ENCODE peak calls at places on chromosomes 6 and 20, in ten cellular contexts. One of them, this sample, is unnamed.

GRCh38 chr6:136685540-136686108 is 106.7 kb downstream of the MAP3K5 start:
- DNase-seq in fibroblast of the aortic adventitia: peak
- DNase-seq in endothelial cell: no peak
- DNase-seq in WTC11: no peak
- DNase-seq in fibroblast of villous mesenchyme: no peak
- DNase-seq in astrocyte of the cerebellum: no peak
- DNase-seq in type B pancreatic cell: no peak
- DNase-seq in left ventricle myocardium inferior: no peak
- DNase-seq in GM20000: no peak
- DNase-seq in MCF 10A: peak
- DNase-seq in this sample: no peak

GRCh38 chr6:150169609-150170008 is 26.8 kb downstream of the PPP1R14C start:
- DNase-seq in GM20000: no peak
- DNase-seq in type B pancreatic cell: no peak
- DNase-seq in astrocyte of the cerebellum: peak
- DNase-seq in MCF 10A: peak
- DNase-seq in endothelial cell: no peak
- DNase-seq in fibroblast of the aortic adventitia: peak
- DNase-seq in left ventricle myocardium inferior: no peak
- DNase-seq in fibroblast of villous mesenchyme: peak
- DNase-seq in WTC11: no peak
- DNase-seq in this sample: no peak

GRCh38 chr6:73610444-73611275 is 43.1 kb downstream of the SLC17A5 start:
- DNase-seq in type B pancreatic cell: no peak
- DNase-seq in WTC11: no peak
- DNase-seq in endothelial cell: no peak
- DNase-seq in fibroblast of the aortic adventitia: peak
- DNase-seq in astrocyte of the cerebellum: peak
- DNase-seq in left ventricle myocardium inferior: no peak
- DNase-seq in MCF 10A: peak
- DNase-seq in GM20000: peak
- DNase-seq in fibroblast of villous mesenchyme: peak
- DNase-seq in this sample: no peak

GRCh38 chr6:33590531-33591198 is 10.6 kb upstream of the BAK1 start:
- DNase-seq in astrocyte of the cerebellum: no peak
- DNase-seq in left ventricle myocardium inferior: no peak
- DNase-seq in WTC11: no peak
- DNase-seq in endothelial cell: no peak
- DNase-seq in GM20000: no peak
- DNase-seq in fibroblast of villous mesenchyme: no peak
- DNase-seq in type B pancreatic cell: no peak
- DNase-seq in fibroblast of the aortic adventitia: no peak
- DNase-seq in MCF 10A: peak
- DNase-seq in this sample: peak

GRCh38 chr6:3287976-3288707 is 29.4 kb downstream of the PSMG4 start:
- DNase-seq in MCF 10A: no peak
- DNase-seq in GM20000: no peak
- DNase-seq in astrocyte of the cerebellum: no peak
- DNase-seq in fibroblast of villous mesenchyme: no peak
- DNase-seq in endothelial cell: no peak
- DNase-seq in left ventricle myocardium inferior: no peak
- DNase-seq in WTC11: peak
- DNase-seq in fibroblast of the aortic adventitia: no peak
- DNase-seq in type B pancreatic cell: no peak
- DNase-seq in this sample: no peak

GRCh38 chr6:110527516-110527915 is 51.1 kb upstream of the SLC22A16 start:
- DNase-seq in astrocyte of the cerebellum: no peak
- DNase-seq in endothelial cell: no peak
- DNase-seq in WTC11: no peak
- DNase-seq in MCF 10A: no peak
- DNase-seq in GM20000: no peak
- DNase-seq in left ventricle myocardium inferior: no peak
- DNase-seq in fibroblast of the aortic adventitia: no peak
- DNase-seq in fibroblast of villous mesenchyme: no peak
- DNase-seq in type B pancreatic cell: no peak
- DNase-seq in this sample: no peak

GRCh38 chr6:133542056-133542821 is 301.1 kb downstream of the EYA4 start:
- DNase-seq in type B pancreatic cell: no peak
- DNase-seq in GM20000: no peak
- DNase-seq in endothelial cell: no peak
- DNase-seq in MCF 10A: peak
- DNase-seq in WTC11: no peak
- DNase-seq in astrocyte of the cerebellum: no peak
- DNase-seq in fibroblast of the aortic adventitia: peak
- DNase-seq in fibroblast of villous mesenchyme: no peak
- DNase-seq in left ventricle myocardium inferior: no peak
- DNase-seq in this sample: no peak

GRCh38 chr20:58306421-58307261 is 2.9 kb upstream of the RAB22A start:
- DNase-seq in WTC11: no peak
- DNase-seq in left ventricle myocardium inferior: no peak
- DNase-seq in MCF 10A: peak
- DNase-seq in fibroblast of the aortic adventitia: peak
- DNase-seq in endothelial cell: no peak
- DNase-seq in type B pancreatic cell: no peak
- DNase-seq in GM20000: peak
- DNase-seq in fibroblast of villous mesenchyme: no peak
- DNase-seq in astrocyte of the cerebellum: no peak
- DNase-seq in this sample: peak

GRCh38 chr20:48738399-48739304 is 89.1 kb downstream of the PREX1 start:
- DNase-seq in WTC11: no peak
- DNase-seq in astrocyte of the cerebellum: no peak
- DNase-seq in fibroblast of the aortic adventitia: no peak
- DNase-seq in GM20000: peak
- DNase-seq in type B pancreatic cell: no peak
- DNase-seq in endothelial cell: no peak
- DNase-seq in left ventricle myocardium inferior: no peak
- DNase-seq in MCF 10A: no peak
- DNase-seq in fibroblast of villous mesenchyme: no peak
- DNase-seq in this sample: no peak

GRCh38 chr6:30356519-30356918 is 11.6 kb downstream of the RPP21 start:
- DNase-seq in fibroblast of the aortic adventitia: no peak
- DNase-seq in GM20000: no peak
- DNase-seq in type B pancreatic cell: no peak
- DNase-seq in astrocyte of the cerebellum: no peak
- DNase-seq in MCF 10A: no peak
- DNase-seq in WTC11: no peak
- DNase-seq in left ventricle myocardium inferior: no peak
- DNase-seq in fibroblast of villous mesenchyme: no peak
- DNase-seq in endothelial cell: no peak
- DNase-seq in this sample: no peak

GRCh38 chr6:158361961-158362634 is 49.8 kb downstream of the TULP4 start:
- DNase-seq in left ventricle myocardium inferior: no peak
- DNase-seq in astrocyte of the cerebellum: no peak
- DNase-seq in type B pancreatic cell: no peak
- DNase-seq in endothelial cell: no peak
- DNase-seq in fibroblast of the aortic adventitia: peak
- DNase-seq in MCF 10A: no peak
- DNase-seq in WTC11: no peak
- DNase-seq in fibroblast of villous mesenchyme: peak
- DNase-seq in GM20000: no peak
- DNase-seq in this sample: no peak

GRCh38 chr6:101614774-101615173 is 221.3 kb downstream of the GRIK2 start:
- DNase-seq in fibroblast of villous mesenchyme: peak
- DNase-seq in endothelial cell: no peak
- DNase-seq in WTC11: no peak
- DNase-seq in left ventricle myocardium inferior: no peak
- DNase-seq in fibroblast of the aortic adventitia: peak
- DNase-seq in GM20000: no peak
- DNase-seq in MCF 10A: peak
- DNase-seq in astrocyte of the cerebellum: peak
- DNase-seq in type B pancreatic cell: no peak
- DNase-seq in this sample: no peak

GRCh38 chr6:31578461-31579118 is 3.2 kb downstream of the TNF start:
- DNase-seq in fibroblast of villous mesenchyme: no peak
- DNase-seq in WTC11: peak
- DNase-seq in fibroblast of the aortic adventitia: no peak
- DNase-seq in astrocyte of the cerebellum: no peak
- DNase-seq in left ventricle myocardium inferior: no peak
- DNase-seq in type B pancreatic cell: no peak
- DNase-seq in endothelial cell: no peak
- DNase-seq in MCF 10A: peak
- DNase-seq in GM20000: peak
- DNase-seq in this sample: no peak

GRCh38 chr6:6930223-6930880 is 177.4 kb upstream of the RREB1 start:
- DNase-seq in endothelial cell: no peak
- DNase-seq in type B pancreatic cell: no peak
- DNase-seq in fibroblast of villous mesenchyme: no peak
- DNase-seq in left ventricle myocardium inferior: no peak
- DNase-seq in MCF 10A: no peak
- DNase-seq in fibroblast of the aortic adventitia: no peak
- DNase-seq in GM20000: no peak
- DNase-seq in WTC11: no peak
- DNase-seq in astrocyte of the cerebellum: no peak
- DNase-seq in this sample: no peak

GRCh38 chr6:157079774-157080173 is 243.5 kb downstream of the TMEM242 start:
- DNase-seq in left ventricle myocardium inferior: no peak
- DNase-seq in type B pancreatic cell: no peak
- DNase-seq in fibroblast of villous mesenchyme: no peak
- DNase-seq in WTC11: no peak
- DNase-seq in fibroblast of the aortic adventitia: no peak
- DNase-seq in MCF 10A: no peak
- DNase-seq in endothelial cell: no peak
- DNase-seq in GM20000: no peak
- DNase-seq in astrocyte of the cerebellum: no peak
- DNase-seq in this sample: no peak

GRCh38 chr6:21235162-21235561 is 358.4 kb upstream of the SOX4 start:
- DNase-seq in type B pancreatic cell: no peak
- DNase-seq in MCF 10A: no peak
- DNase-seq in endothelial cell: no peak
- DNase-seq in astrocyte of the cerebellum: no peak
- DNase-seq in fibroblast of the aortic adventitia: no peak
- DNase-seq in GM20000: no peak
- DNase-seq in fibroblast of villous mesenchyme: no peak
- DNase-seq in WTC11: no peak
- DNase-seq in left ventricle myocardium inferior: no peak
- DNase-seq in this sample: no peak

GRCh38 chr6:21240709-21241108 is 352.8 kb upstream of the SOX4 start:
- DNase-seq in left ventricle myocardium inferior: no peak
- DNase-seq in endothelial cell: no peak
- DNase-seq in MCF 10A: peak
- DNase-seq in astrocyte of the cerebellum: no peak
- DNase-seq in WTC11: no peak
- DNase-seq in type B pancreatic cell: no peak
- DNase-seq in GM20000: no peak
- DNase-seq in fibroblast of the aortic adventitia: peak
- DNase-seq in fibroblast of villous mesenchyme: peak
- DNase-seq in this sample: no peak

GRCh38 chr6:21241231-21242130 is 352.1 kb upstream of the SOX4 start:
- DNase-seq in WTC11: no peak
- DNase-seq in endothelial cell: no peak
- DNase-seq in type B pancreatic cell: no peak
- DNase-seq in fibroblast of villous mesenchyme: no peak
- DNase-seq in astrocyte of the cerebellum: no peak
- DNase-seq in GM20000: no peak
- DNase-seq in MCF 10A: no peak
- DNase-seq in fibroblast of the aortic adventitia: no peak
- DNase-seq in left ventricle myocardium inferior: no peak
- DNase-seq in this sample: no peak

DNA sequence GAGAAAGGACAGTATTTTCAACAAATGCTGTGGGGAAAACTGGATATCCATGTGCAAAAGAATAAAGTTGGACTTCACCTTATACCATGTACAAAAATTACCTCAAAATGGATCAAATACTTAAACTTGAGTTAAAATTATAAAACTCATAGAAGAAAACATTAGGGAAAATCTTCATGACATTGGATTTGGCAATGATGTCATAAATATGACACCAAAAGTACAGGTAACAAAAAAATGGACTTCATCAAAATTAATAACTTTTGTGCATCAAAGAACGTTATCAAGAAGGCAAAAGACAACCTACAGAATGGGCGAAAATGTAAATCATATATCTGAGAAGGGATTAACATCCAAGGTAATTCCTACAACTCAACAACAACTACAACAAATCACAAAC is 355.3 kb upstream of the SOX4 start:
- DNase-seq in MCF 10A: no peak
- DNase-seq in endothelial cell: no peak
- DNase-seq in fibroblast of villous mesenchyme: no peak
- DNase-seq in fibroblast of the aortic adventitia: no peak
- DNase-seq in left ventricle myocardium inferior: no peak
- DNase-seq in GM20000: no peak
- DNase-seq in type B pancreatic cell: no peak
- DNase-seq in astrocyte of the cerebellum: no peak
- DNase-seq in WTC11: no peak
- DNase-seq in this sample: no peak
- TF ChIP-seq CTCF in MCF 10A: no peak
- TF ChIP-seq CTCF in endothelial cell: no peak
- TF ChIP-seq CTCF in fibroblast of villous mesenchyme: no peak
- TF ChIP-seq CTCF in fibroblast of the aortic adventitia: no peak
- TF ChIP-seq CTCF in left ventricle myocardium inferior: no peak
- TF ChIP-seq CTCF in GM20000: no peak
- TF ChIP-seq CTCF in type B pancreatic cell: no peak
- TF ChIP-seq CTCF in astrocyte of the cerebellum: no peak
- TF ChIP-seq CTCF in WTC11: no peak
- TF ChIP-seq CTCF in this sample: no peak

DNA sequence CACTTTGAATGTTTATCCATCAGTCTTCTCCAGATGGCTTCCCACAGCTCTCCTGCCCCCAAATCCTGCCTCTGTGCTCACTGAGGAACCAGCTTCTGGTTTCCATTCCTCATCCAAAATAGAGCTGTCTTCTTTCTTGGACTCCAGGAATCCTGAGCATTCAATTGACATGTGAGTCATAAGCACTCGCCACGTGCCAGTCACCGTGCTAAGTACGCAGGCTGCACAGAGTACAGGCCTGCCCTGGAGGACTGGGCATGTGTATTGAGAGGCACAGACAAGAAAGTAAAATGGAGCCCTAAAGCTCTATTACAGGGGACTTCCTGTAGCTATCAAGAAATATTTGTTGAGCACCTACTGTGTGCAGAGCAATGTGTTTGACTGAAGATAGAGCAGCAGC is 39.7 kb upstream of the LRFN2 start:
- DNase-seq in type B pancreatic cell: no peak
- DNase-seq in left ventricle myocardium inferior: no peak
- DNase-seq in astrocyte of the cerebellum: no peak
- DNase-seq in WTC11: no peak
- DNase-seq in endothelial cell: no peak
- DNase-seq in fibroblast of the aortic adventitia: no peak
- DNase-seq in fibroblast of villous mesenchyme: no peak
- DNase-seq in MCF 10A: peak
- DNase-seq in GM20000: no peak
- DNase-seq in this sample: no peak
- TF ChIP-seq CTCF in type B pancreatic cell: no peak
- TF ChIP-seq CTCF in left ventricle myocardium inferior: no peak
- TF ChIP-seq CTCF in astrocyte of the cerebellum: no peak
- TF ChIP-seq CTCF in WTC11: no peak
- TF ChIP-seq CTCF in endothelial cell: no peak
- TF ChIP-seq CTCF in fibroblast of the aortic adventitia: no peak
- TF ChIP-seq CTCF in fibroblast of villous mesenchyme: no peak
- TF ChIP-seq CTCF in MCF 10A: no peak
- TF ChIP-seq CTCF in GM20000: no peak
- TF ChIP-seq CTCF in this sample: no peak

GRCh38 chr20:50509923-50510705 is at the start of gene PTPN1:
- DNase-seq in astrocyte of the cerebellum: peak
- DNase-seq in fibroblast of villous mesenchyme: peak
- DNase-seq in type B pancreatic cell: peak
- DNase-seq in MCF 10A: peak
- DNase-seq in WTC11: peak
- DNase-seq in endothelial cell: peak
- DNase-seq in fibroblast of the aortic adventitia: peak
- DNase-seq in left ventricle myocardium inferior: peak
- DNase-seq in GM20000: peak
- DNase-seq in this sample: peak
- TF ChIP-seq CTCF in astrocyte of the cerebellum: no peak
- TF ChIP-seq CTCF in fibroblast of villous mesenchyme: no peak
- TF ChIP-seq CTCF in type B pancreatic cell: peak
- TF ChIP-seq CTCF in MCF 10A: no peak
- TF ChIP-seq CTCF in WTC11: no peak
- TF ChIP-seq CTCF in endothelial cell: no peak
- TF ChIP-seq CTCF in fibroblast of the aortic adventitia: peak
- TF ChIP-seq CTCF in left ventricle myocardium inferior: peak
- TF ChIP-seq CTCF in GM20000: no peak
- TF ChIP-seq CTCF in this sample: no peak

GRCh38 chr6:160128879-160129516 is 7.4 kb downstream of the SLC22A1 start:
- DNase-seq in left ventricle myocardium inferior: no peak
- DNase-seq in WTC11: no peak
- DNase-seq in MCF 10A: no peak
- DNase-seq in astrocyte of the cerebellum: no peak
- DNase-seq in GM20000: no peak
- DNase-seq in fibroblast of the aortic adventitia: no peak
- DNase-seq in type B pancreatic cell: no peak
- DNase-seq in fibroblast of villous mesenchyme: no peak
- DNase-seq in endothelial cell: no peak
- DNase-seq in this sample: no peak
- TF ChIP-seq CTCF in left ventricle myocardium inferior: no peak
- TF ChIP-seq CTCF in WTC11: no peak
- TF ChIP-seq CTCF in MCF 10A: no peak
- TF ChIP-seq CTCF in astrocyte of the cerebellum: no peak
- TF ChIP-seq CTCF in GM20000: no peak
- TF ChIP-seq CTCF in fibroblast of the aortic adventitia: no peak
- TF ChIP-seq CTCF in type B pancreatic cell: no peak
- TF ChIP-seq CTCF in fibroblast of villous mesenchyme: no peak
- TF ChIP-seq CTCF in endothelial cell: no peak
- TF ChIP-seq CTCF in this sample: no peak